ENCODE peak calls at places on chromosomes 1 and 21, in four cellular contexts. E is cardiac fibroblast, O is esophagus squamous epithelium, R is fibroblast of lung. Q is an unnamed sample.

GRCh38 chr1:95353185-95353584 is 119.2 kb downstream of the RWDD3 start:
- DNase-seq in R (no peak), E (no peak), O (no peak), Q (no peak)

GRCh38 chr1:53339736-53340385 is 12.0 kb upstream of the LRP8 start:
- DNase-seq in R (no peak), O (no peak), E (no peak), Q (no peak)

GRCh38 chr1:8317647-8318360 is at the start of gene SLC45A1:
- DNase-seq in E (peak), R (peak), O (no peak), Q (peak)

GRCh38 chr1:79781261-79781660 is 774.7 kb upstream of the ADGRL4 start:
- DNase-seq in E (no peak), O (no peak), R (no peak), Q (no peak)

GRCh38 chr1:109567823-109568222 is 19.4 kb downstream of the GNAI3 start:
- DNase-seq in R (no peak), E (no peak), O (no peak), Q (peak)

GRCh38 chr1:104189207-104189606 is 439.5 kb downstream of the AMY1C start:
- DNase-seq in O (no peak), R (no peak), E (no peak), Q (no peak)

GRCh38 chr1:207423560-207424292 is 30.4 kb upstream of the CR2 start:
- DNase-seq in E (no peak), O (no peak), R (no peak), Q (peak)

GRCh38 chr1:84862810-84863251 is 30.2 kb downstream of the LPAR3 start:
- DNase-seq in E (no peak), R (no peak), O (no peak), Q (peak)

GRCh38 chr1:1434131-1434811 is 1.2 kb upstream of the VWA1 start:
- DNase-seq in O (no peak), R (peak), E (peak), Q (no peak)

GRCh38 chr1:45953934-45954333 is 150.5 kb downstream of the MAST2 start:
- DNase-seq in O (no peak), R (peak), E (peak), Q (no peak)

GRCh38 chr1:30888391-30888790 is 20.2 kb downstream of the SDC3 start:
- DNase-seq in E (peak), O (no peak), R (peak), Q (no peak)

GRCh38 chr1:228752604-228753132 is 17.4 kb downstream of the RHOU start:
- DNase-seq in O (no peak), E (no peak), R (no peak), Q (no peak)

GRCh38 chr21:46022551-46023107 is 41.1 kb downstream of the COL6A1 start:
- DNase-seq in O (no peak), E (no peak), R (no peak), Q (no peak)

GRCh38 chr1:169070958-169071357 is 35.5 kb upstream of the ATP1B1 start:
- DNase-seq in R (no peak), O (no peak), E (no peak), Q (no peak)

GRCh38 chr1:230747139-230747730 is at the start of gene CAPN9:
- DNase-seq in O (no peak), R (no peak), E (no peak), Q (peak)

GRCh38 chr1:119040906-119041305 is 52.8 kb upstream of the TBX15 start:
- DNase-seq in O (no peak), E (peak), R (no peak), Q (no peak)

GRCh38 chr1:54888080-54888733 is 1.2 kb upstream of the DHCR24 start:
- DNase-seq in E (no peak), R (no peak), O (no peak), Q (no peak)

GRCh38 chr1:167276969-167277368 is 56.3 kb downstream of the POU2F1 start:
- DNase-seq in E (no peak), R (no peak), O (no peak), Q (no peak)

GRCh38 chr1:170668301-170668789 is 4.4 kb downstream of the PRRX1 start:
- DNase-seq in E (peak), R (peak), O (no peak), Q (peak)

GRCh38 chr1:233959089-233959488 is 54.6 kb downstream of the SLC35F3 start:
- DNase-seq in O (no peak), E (no peak), R (peak), Q (no peak)

GRCh38 chr21:16979574-16979973 is 533.3 kb upstream of the CXADR start:
- DNase-seq in E (no peak), O (no peak), R (no peak), Q (no peak)

GRCh38 chr1:237269938-237270337 is 228.0 kb downstream of the RYR2 start:
- DNase-seq in O (no peak), R (no peak), E (no peak), Q (no peak)

GRCh38 chr1:209600541-209600940 is 17.0 kb downstream of the CAMK1G start:
- DNase-seq in O (no peak), R (peak), E (no peak), Q (no peak)

GRCh38 chr1:210624722-210625121 is 296.0 kb downstream of the HHAT start:
- DNase-seq in O (no peak), R (no peak), E (no peak), Q (no peak)

GRCh38 chr1:32195972-32196823 is 4.2 kb upstream of the CCDC28B start:
- DNase-seq in R (no peak), E (peak), O (no peak), Q (no peak)

GRCh38 chr1:43554444-43554992 is 23.8 kb downstream of the PTPRF start:
- DNase-seq in E (peak), R (peak), O (no peak), Q (peak)